ENCODE peak calls at places on chromosome 4, in ten cellular contexts. S, L, O, Z, V, K, F, G, A and C are unnamed samples.
A peak's percentile ranks its signal among the peaks of the same experiment; 100 is the strongest.

GRCh38 chr4:6750302-6751221 is 32.0 kb upstream of the KIAA0232 start:
- DNase-seq in S (no peak), L (no peak), O (peak; percentile 86), Z (no peak), V (peak; percentile 69), K (no peak), F (no peak), G (no peak), A (no peak), C (peak; percentile 47)

GRCh38 chr4:47054130-47054529 is 22.8 kb downstream of the GABRB1 start:
- DNase-seq in S (no peak), L (no peak), O (no peak), Z (no peak), V (no peak), K (no peak), F (no peak), G (no peak), A (no peak), C (no peak)

GRCh38 chr4:79526970-79527565 is 119.0 kb upstream of the GK2 start:
- DNase-seq in S (no peak), L (no peak), O (no peak), Z (no peak), V (no peak), K (no peak), F (no peak), G (no peak), A (no peak), C (no peak)

GRCh38 chr4:6688879-6689505 is 4.7 kb upstream of the S100P start:
- DNase-seq in S (no peak), L (no peak), O (peak; percentile 64), Z (no peak), V (peak; percentile 55), K (peak; percentile 82), F (peak; percentile 98), G (no peak), A (no peak), C (peak; percentile 90)

GRCh38 chr4:147407261-147408045 is 73.4 kb upstream of the EDNRA start:
- DNase-seq in S (no peak), L (no peak), O (no peak), Z (no peak), V (no peak), K (no peak), F (peak; percentile 53), G (peak; percentile 36), A (no peak), C (no peak)

GRCh38 chr4:118265312-118266144 is 87.3 kb downstream of the PRSS12 start:
- DNase-seq in S (no peak), L (no peak), O (peak; percentile 51), Z (peak; percentile 78), V (peak; percentile 42), K (peak; percentile 74), F (no peak), G (no peak), A (peak; percentile 54), C (no peak)

GRCh38 chr4:80065601-80066000 is 7.4 kb downstream of the ANTXR2 start:
- DNase-seq in S (no peak), L (no peak), O (no peak), Z (no peak), V (no peak), K (no peak), F (no peak), G (no peak), A (no peak), C (no peak)

GRCh38 chr4:141731481-141731880 is 95.1 kb downstream of the IL15 start:
- DNase-seq in S (no peak), L (no peak), O (no peak), Z (no peak), V (no peak), K (no peak), F (no peak), G (no peak), A (no peak), C (no peak)

GRCh38 chr4:122758033-122758432 is 25.5 kb downstream of the BBS12 start:
- DNase-seq in S (peak; percentile 29), L (no peak), O (peak; percentile 86), Z (no peak), V (peak; percentile 29), K (no peak), F (peak; percentile 50), G (no peak), A (no peak), C (no peak)

GRCh38 chr4:118313098-118313497 is 39.7 kb downstream of the PRSS12 start:
- DNase-seq in S (no peak), L (no peak), O (no peak), Z (no peak), V (no peak), K (no peak), F (peak; percentile 23), G (no peak), A (no peak), C (no peak)

DNA sequence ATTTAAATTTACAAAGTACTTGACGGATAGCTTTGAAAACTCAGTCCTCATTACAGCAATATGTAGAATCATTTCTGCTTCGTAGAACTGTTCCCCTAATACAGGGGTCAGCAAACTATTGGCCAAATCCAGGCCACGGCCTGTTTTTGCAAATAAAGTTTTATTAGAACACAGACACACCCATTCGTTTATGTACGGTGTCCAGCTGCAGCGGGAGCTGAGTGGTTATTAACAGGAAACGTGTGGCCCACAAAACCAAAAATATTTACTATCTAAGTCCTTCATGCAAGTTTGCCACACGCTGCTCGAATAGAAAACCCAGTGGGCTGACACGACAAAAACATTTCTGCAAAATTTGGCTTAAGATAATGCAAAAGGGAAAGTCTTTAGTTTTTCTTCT is 146.5 kb downstream of the AFAP1 start:
- DNase-seq in S (no peak), L (no peak), O (no peak), Z (peak; percentile 2), V (no peak), K (peak; percentile 17), F (no peak), G (no peak), A (no peak), C (no peak)
- H3K36me3 ChIP-seq in S (no peaks in the 10 kb centered on the region), L (peaks cover 15% of the 10 kb centered on the region), O (peaks cover 3% of the 10 kb centered on the region), Z (peaks cover 24% of the 10 kb centered on the region), V (peaks cover 22% of the 10 kb centered on the region), K (no peaks in the 10 kb centered on the region), F (peaks cover 10% of the 10 kb centered on the region), G (peaks cover 36% of the 10 kb centered on the region), A (no peaks in the 10 kb centered on the region), C (no peaks in the 10 kb centered on the region)

DNA sequence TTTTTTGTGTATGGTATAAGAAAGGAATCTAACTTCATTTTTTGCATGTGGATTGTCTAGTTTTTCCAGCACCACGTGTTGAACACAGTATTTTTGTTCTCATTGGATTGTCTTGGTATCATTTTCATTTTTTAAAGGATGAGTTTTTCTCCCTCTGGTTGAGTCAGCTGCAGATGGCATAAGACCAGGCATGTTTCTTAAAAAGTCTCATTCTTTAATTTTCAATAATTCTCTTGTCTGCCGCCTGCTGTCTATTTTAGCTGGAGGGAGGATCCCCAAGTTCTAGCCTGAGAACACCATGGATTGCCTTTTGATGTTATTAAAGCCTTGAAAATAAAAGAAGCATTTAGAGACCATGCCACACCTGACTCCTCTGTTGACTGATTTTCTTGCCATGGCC is 263.8 kb downstream of the ARHGAP24 start:
- DNase-seq in S (no peak), L (no peak), O (no peak), Z (no peak), V (no peak), K (no peak), F (no peak), G (no peak), A (no peak), C (no peak)
- H3K4me1 ChIP-seq in S (peaks cover 13% of the 10 kb centered on the region), L (no peaks in the 10 kb centered on the region), O (no peaks in the 10 kb centered on the region), Z (peaks cover 9% of the 10 kb centered on the region), V (peaks cover 13% of the 10 kb centered on the region), K (peaks cover 37% of the 10 kb centered on the region), F (no peaks in the 10 kb centered on the region), G (peaks cover 11% of the 10 kb centered on the region), A (peaks cover 28% of the 10 kb centered on the region), C (no peaks in the 10 kb centered on the region)

DNA sequence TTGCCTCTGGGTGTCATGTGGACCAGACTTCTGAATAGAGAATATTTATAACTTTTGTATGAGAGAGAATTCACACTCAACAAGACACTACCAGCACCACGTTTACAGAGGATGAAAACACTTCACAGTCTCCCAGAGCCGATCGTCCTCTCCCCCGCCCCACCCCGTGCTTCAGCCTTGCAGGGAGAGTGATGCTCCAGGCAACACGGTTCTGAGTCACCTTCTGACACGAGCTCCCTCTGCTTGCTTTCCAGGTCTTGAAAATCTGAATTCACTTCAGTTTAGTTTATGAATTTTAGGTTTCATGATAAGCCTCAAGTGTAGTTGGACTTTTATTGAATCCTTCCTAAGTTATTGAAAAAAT is 59.8 kb downstream of the CPLX1 start:
- DNase-seq in S (no peak), L (no peak), O (no peak), Z (no peak), V (no peak), K (no peak), F (no peak), G (peak; percentile 4), A (no peak), C (peak; percentile 41)
- H3K36me3 ChIP-seq in S (peaks cover 92% of the 10 kb centered on the region), L (peaks cover 99% of the 10 kb centered on the region), O (peaks cover 11% of the 10 kb centered on the region), Z (peaks cover 90% of the 10 kb centered on the region), V (peaks cover 28% of the 10 kb centered on the region), K (no peaks in the 10 kb centered on the region), F (peaks cover 18% of the 10 kb centered on the region), G (peaks cover 89% of the 10 kb centered on the region), A (peaks cover 50% of the 10 kb centered on the region), C (peaks cover 6% of the 10 kb centered on the region)

GRCh38 chr4:2798399-2799301 is 5.8 kb downstream of the SH3BP2 start:
- DNase-seq in S (peak; percentile 47), L (peak; percentile 74), O (peak; percentile 86), Z (peak; percentile 85), V (peak; percentile 84), K (peak; percentile 95), F (no peak), G (peak; percentile 87), A (no peak), C (no peak)

GRCh38 chr4:2796261-2797187 is 3.6 kb downstream of the SH3BP2 start:
- DNase-seq in S (no peak), L (peak; percentile 39), O (peak; percentile 92), Z (peak; percentile 70), V (peak; percentile 84), K (peak; percentile 83), F (no peak), G (peak; percentile 26), A (peak; percentile 95), C (no peak)

GRCh38 chr4:2799444-2799911 is 6.6 kb downstream of the SH3BP2 start:
- DNase-seq in S (no peak), L (peak; percentile 25), O (no peak), Z (peak; percentile 67), V (peak; percentile 25), K (peak; percentile 88), F (no peak), G (peak; percentile 55), A (no peak), C (peak; percentile 15)

GRCh38 chr4:2797188-2797544 is 4.3 kb downstream of the SH3BP2 start:
- DNase-seq in S (no peak), L (peak; percentile 18), O (no peak), Z (peak; percentile 49), V (no peak), K (peak; percentile 76), F (no peak), G (no peak), A (no peak), C (peak; percentile 21)

DNA sequence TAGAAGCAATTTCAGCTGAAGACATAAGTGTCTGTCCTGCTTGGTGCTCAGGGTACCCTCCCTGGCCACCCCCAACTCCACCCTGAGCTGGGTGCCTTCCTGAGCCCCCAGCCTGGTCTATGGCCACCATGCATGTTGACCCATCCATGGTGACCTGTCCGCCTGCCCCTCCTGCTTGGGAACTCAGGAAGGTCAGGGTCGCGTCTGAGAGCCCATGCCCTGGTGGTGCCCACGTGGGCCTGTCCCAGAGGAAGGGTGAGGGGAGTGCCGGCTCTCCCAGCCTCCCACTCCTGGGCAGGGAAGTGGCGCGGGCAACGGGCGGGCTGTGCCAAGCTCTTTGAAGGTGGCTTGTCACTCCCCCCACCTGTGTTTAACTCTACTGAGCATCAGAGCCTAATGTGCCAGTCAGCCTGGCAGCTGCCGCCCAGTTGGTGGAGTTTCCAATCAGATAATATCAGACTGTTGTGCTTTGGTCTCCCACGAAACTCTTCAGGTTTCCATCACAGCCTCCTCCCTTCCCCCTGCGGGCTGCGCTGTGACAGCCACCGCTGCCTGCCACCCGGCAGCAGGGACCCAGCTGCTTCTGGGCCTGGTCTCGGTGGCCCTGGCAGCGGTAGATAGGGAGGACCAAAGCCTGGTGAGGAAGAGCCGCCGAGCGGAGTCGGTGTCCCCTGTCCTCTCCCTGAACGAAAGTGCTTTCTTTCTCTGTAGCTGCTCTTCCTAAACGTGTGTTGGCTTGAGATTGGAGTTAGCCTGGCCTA is 4.8 kb downstream of the SH3BP2 start:
- DNase-seq in S (no peak), L (peak; percentile 19), O (peak; percentile 58), Z (peak; percentile 65), V (no peak), K (peak; percentile 86), F (no peak), G (peak; percentile 67), A (peak; percentile 69), C (no peak)
- H3K4me1 ChIP-seq in S (peaks cover 31% of the 10 kb centered on the region), L (peaks cover 62% of the 10 kb centered on the region), O (peaks cover 9% of the 10 kb centered on the region), Z (peaks cover 88% of the 10 kb centered on the region), V (peaks cover 89% of the 10 kb centered on the region), K (peaks cover 89% of the 10 kb centered on the region), F (peaks cover 2% of the 10 kb centered on the region), G (peaks cover 72% of the 10 kb centered on the region), A (peaks cover 51% of the 10 kb centered on the region), C (peaks cover 16% of the 10 kb centered on the region)